ENCODE peak calls at places on chromosomes 2 and 18, in five cellular contexts. W, U, T, M and E are unnamed samples.

GRCh38 chr2:220882507-220882906 is 689.6 kb downstream of the EPHA4 start:
- DNase-seq in U (no peak), W (no peak), T (no peak), M (no peak), E (no peak)

GRCh38 chr2:230226090-230226551 is 585 bp downstream of the SP140 start:
- DNase-seq in W (no peak), U (no peak), M (no peak), T (no peak), E (no peak)

GRCh38 chr2:226446406-226447001 is 353.1 kb downstream of the IRS1 start:
- DNase-seq in W (peak), T (no peak), M (no peak), U (no peak), E (no peak)

GRCh38 chr2:6773007-6773693 is 92.6 kb downstream of the CMPK2 start:
- DNase-seq in U (peak), W (peak), M (no peak), T (no peak), E (peak)

GRCh38 chr2:57759822-57760300 is 286.7 kb upstream of the VRK2 start:
- DNase-seq in U (peak), W (peak), M (peak), T (peak), E (peak)

GRCh38 chr2:212811036-212811805 is 272.6 kb upstream of the ERBB4 start:
- DNase-seq in W (peak), M (no peak), T (no peak), U (no peak), E (no peak)

GRCh38 chr2:82857952-82858351 is 1601.1 kb downstream of the SUCLG1 start:
- DNase-seq in U (no peak), W (no peak), T (no peak), M (no peak), E (no peak)

GRCh38 chr2:196453613-196454047 is 185.9 kb upstream of the CCDC150 start:
- DNase-seq in T (no peak), W (peak), U (peak), M (peak), E (peak)

GRCh38 chr2:128623776-128624424 is 305.2 kb upstream of the HS6ST1 start:
- DNase-seq in T (no peak), M (peak), U (no peak), W (peak), E (no peak)

GRCh38 chr2:235638541-235639192 is 144.8 kb downstream of the AGAP1 start:
- DNase-seq in W (no peak), U (no peak), M (no peak), T (no peak), E (no peak)

GRCh38 chr2:212905640-212906201 is 245.7 kb downstream of the IKZF2 start:
- DNase-seq in W (peak), U (no peak), T (no peak), M (peak), E (no peak)

GRCh38 chr18:36757081-36757480 is 71.7 kb downstream of the TPGS2 start:
- DNase-seq in T (no peak), M (peak), W (peak), U (no peak), E (peak)

GRCh38 chr2:111145103-111145760 is 24.5 kb downstream of the BCL2L11 start:
- DNase-seq in T (no peak), U (no peak), W (no peak), M (no peak), E (no peak)

GRCh38 chr18:51559902-51560287 is 362.4 kb upstream of the MEX3C start:
- DNase-seq in M (peak), W (no peak), U (no peak), T (no peak), E (no peak)

GRCh38 chr2:28662468-28663095 is 89.0 kb upstream of the PPP1CB start:
- DNase-seq in U (no peak), W (peak), T (no peak), M (peak), E (peak)

GRCh38 chr2:240229603-240230423 is 89.4 kb upstream of the OTOS start:
- DNase-seq in U (no peak), T (no peak), M (peak), W (no peak), E (peak)

GRCh38 chr2:8333177-8333831 is 348.6 kb upstream of the ID2 start:
- DNase-seq in M (no peak), W (no peak), U (no peak), T (no peak), E (no peak)

GRCh38 chr18:47150824-47151366 is 595 bp upstream of the HDHD2 start:
- DNase-seq in T (no peak), U (peak), M (peak), W (no peak), E (no peak)

GRCh38 chr18:13433685-13434084 is 215.1 kb downstream of the LDLRAD4 start:
- DNase-seq in W (peak), U (no peak), M (no peak), T (no peak), E (no peak)